ENCODE peak calls at places on chromosomes 5 and 9, in seven cellular contexts. One of them, this sample, is unnamed.

GRCh38 chr5:9361835-9362234 is 184.0 kb downstream of the SEMA5A start:
- DNase-seq in GM12878: peak; percentile 96
- DNase-seq in K562: peak; percentile 58
- DNase-seq in SK-N-SH: peak; percentile 17
- DNase-seq in HCT116: peak; percentile 6
- DNase-seq in HepG2: peak; percentile 54
- DNase-seq in H1: peak; percentile 60
- DNase-seq in this sample: no peak

GRCh38 chr9:93824386-93825294 is 130.5 kb downstream of the BARX1 start:
- DNase-seq in GM12878: no peak
- DNase-seq in K562: peak; percentile 5
- DNase-seq in SK-N-SH: peak; percentile 6
- DNase-seq in HCT116: no peak
- DNase-seq in HepG2: no peak
- DNase-seq in H1: no peak
- DNase-seq in this sample: no peak

GRCh38 chr5:74949976-74950375 is 83.8 kb upstream of the FAM169A start:
- DNase-seq in GM12878: no peak
- DNase-seq in K562: no peak
- DNase-seq in SK-N-SH: no peak
- DNase-seq in HCT116: no peak
- DNase-seq in HepG2: no peak
- DNase-seq in H1: no peak
- DNase-seq in this sample: no peak

GRCh38 chr5:109866051-109866450 is 176.3 kb downstream of the MAN2A1 start:
- DNase-seq in GM12878: no peak
- DNase-seq in K562: no peak
- DNase-seq in SK-N-SH: no peak
- DNase-seq in HCT116: no peak
- DNase-seq in HepG2: no peak
- DNase-seq in H1: no peak
- DNase-seq in this sample: no peak

GRCh38 chr5:97163790-97164285 is 19.2 kb downstream of the RIOK2 start:
- DNase-seq in GM12878: no peak
- DNase-seq in K562: no peak
- DNase-seq in SK-N-SH: no peak
- DNase-seq in HCT116: no peak
- DNase-seq in HepG2: no peak
- DNase-seq in H1: no peak
- DNase-seq in this sample: no peak

GRCh38 chr5:166529200-166529599 is 1762.2 kb upstream of the WWC1 start:
- DNase-seq in GM12878: no peak
- DNase-seq in K562: no peak
- DNase-seq in SK-N-SH: no peak
- DNase-seq in HCT116: no peak
- DNase-seq in HepG2: no peak
- DNase-seq in H1: no peak
- DNase-seq in this sample: no peak

GRCh38 chr5:149301049-149301743 is 29.5 kb downstream of the AFAP1L1 start:
- DNase-seq in GM12878: no peak
- DNase-seq in K562: no peak
- DNase-seq in SK-N-SH: no peak
- DNase-seq in HCT116: no peak
- DNase-seq in HepG2: no peak
- DNase-seq in H1: no peak
- DNase-seq in this sample: peak; percentile 38

GRCh38 chr5:178625679-178626483 is 969 bp downstream of the CLK4 start:
- DNase-seq in GM12878: no peak
- DNase-seq in K562: peak; percentile 37
- DNase-seq in SK-N-SH: peak; percentile 31
- DNase-seq in HCT116: no peak
- DNase-seq in HepG2: no peak
- DNase-seq in H1: no peak
- DNase-seq in this sample: no peak

GRCh38 chr5:100175346-100175745 is 359.8 kb upstream of the FAM174A start:
- DNase-seq in GM12878: no peak
- DNase-seq in K562: no peak
- DNase-seq in SK-N-SH: no peak
- DNase-seq in HCT116: no peak
- DNase-seq in HepG2: no peak
- DNase-seq in H1: no peak
- DNase-seq in this sample: no peak

GRCh38 chr5:116939641-116940040 is 365.0 kb upstream of the SEMA6A start:
- DNase-seq in GM12878: no peak
- DNase-seq in K562: no peak
- DNase-seq in SK-N-SH: no peak
- DNase-seq in HCT116: no peak
- DNase-seq in HepG2: no peak
- DNase-seq in H1: no peak
- DNase-seq in this sample: no peak

GRCh38 chr5:150579462-150580400 is 60.7 kb upstream of the SYNPO start:
- DNase-seq in GM12878: no peak
- DNase-seq in K562: no peak
- DNase-seq in SK-N-SH: no peak
- DNase-seq in HCT116: no peak
- DNase-seq in HepG2: no peak
- DNase-seq in H1: no peak
- DNase-seq in this sample: no peak

GRCh38 chr5:120344181-120344580 is 119.9 kb upstream of the PRR16 start:
- DNase-seq in GM12878: no peak
- DNase-seq in K562: no peak
- DNase-seq in SK-N-SH: no peak
- DNase-seq in HCT116: no peak
- DNase-seq in HepG2: no peak
- DNase-seq in H1: no peak
- DNase-seq in this sample: no peak

GRCh38 chr9:105076729-105077128 is 148.8 kb upstream of the ABCA1 start:
- DNase-seq in GM12878: no peak
- DNase-seq in K562: no peak
- DNase-seq in SK-N-SH: no peak
- DNase-seq in HCT116: no peak
- DNase-seq in HepG2: no peak
- DNase-seq in H1: no peak
- DNase-seq in this sample: no peak
- TF ChIP-seq JUND in GM12878: no peak
- TF ChIP-seq JUND in K562: no peak
- TF ChIP-seq JUND in SK-N-SH: no peak
- TF ChIP-seq JUND in HCT116: no peak
- TF ChIP-seq JUND in HepG2: no peak
- TF ChIP-seq JUND in H1: no peak
- TF ChIP-seq JUND in this sample: no peak

GRCh38 chr5:54672867-54673266 is 155.3 kb downstream of the SNX18 start:
- DNase-seq in GM12878: no peak
- DNase-seq in K562: no peak
- DNase-seq in SK-N-SH: no peak
- DNase-seq in HCT116: no peak
- DNase-seq in HepG2: no peak
- DNase-seq in H1: no peak
- DNase-seq in this sample: no peak

GRCh38 chr5:54673523-54674225 is 156.1 kb downstream of the SNX18 start:
- DNase-seq in GM12878: peak; percentile 7
- DNase-seq in K562: no peak
- DNase-seq in SK-N-SH: no peak
- DNase-seq in HCT116: no peak
- DNase-seq in HepG2: no peak
- DNase-seq in H1: no peak
- DNase-seq in this sample: no peak

GRCh38 chr5:54669845-54670635 is 152.5 kb downstream of the SNX18 start:
- DNase-seq in GM12878: no peak
- DNase-seq in K562: no peak
- DNase-seq in SK-N-SH: no peak
- DNase-seq in HCT116: no peak
- DNase-seq in HepG2: no peak
- DNase-seq in H1: no peak
- DNase-seq in this sample: no peak

GRCh38 chr5:54669285-54669684 is 151.7 kb downstream of the SNX18 start:
- DNase-seq in GM12878: no peak
- DNase-seq in K562: no peak
- DNase-seq in SK-N-SH: no peak
- DNase-seq in HCT116: no peak
- DNase-seq in HepG2: no peak
- DNase-seq in H1: no peak
- DNase-seq in this sample: no peak

DNA sequence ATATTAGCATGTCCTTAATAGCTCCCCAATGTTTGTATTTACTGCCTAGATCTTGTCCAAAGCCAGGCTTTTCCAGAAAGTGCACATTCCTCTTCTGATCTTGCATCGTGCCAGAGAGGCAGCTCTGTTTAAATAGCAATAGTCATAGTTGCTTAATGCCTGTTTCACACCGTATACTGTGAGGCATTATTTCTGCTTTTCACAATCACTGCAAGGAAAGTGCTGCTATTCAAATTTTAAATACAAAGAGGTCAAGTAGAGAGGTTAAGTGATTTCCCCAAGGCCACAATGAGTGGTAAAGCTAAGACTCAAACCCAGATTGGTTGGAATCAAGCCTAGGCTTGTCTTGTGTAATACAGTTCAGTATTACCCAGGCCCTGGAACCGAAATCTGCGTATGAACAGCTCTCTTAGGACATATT is 153.6 kb downstream of the SNX18 start:
- DNase-seq in GM12878: no peak
- DNase-seq in K562: no peak
- DNase-seq in SK-N-SH: no peak
- DNase-seq in HCT116: no peak
- DNase-seq in HepG2: no peak
- DNase-seq in H1: no peak
- DNase-seq in this sample: peak; percentile 94
- TF ChIP-seq JUND in GM12878: no peak
- TF ChIP-seq JUND in K562: no peak
- TF ChIP-seq JUND in SK-N-SH: no peak
- TF ChIP-seq JUND in HCT116: no peak
- TF ChIP-seq JUND in HepG2: no peak
- TF ChIP-seq JUND in H1: no peak
- TF ChIP-seq JUND in this sample: peak; percentile 56

GRCh38 chr5:176658007-176658599 is 10.8 kb downstream of the TSPAN17 start:
- DNase-seq in GM12878: no peak
- DNase-seq in K562: peak; percentile 63
- DNase-seq in SK-N-SH: peak; percentile 86
- DNase-seq in HCT116: peak; percentile 34
- DNase-seq in HepG2: peak; percentile 59
- DNase-seq in H1: peak; percentile 54
- DNase-seq in this sample: peak; percentile 77
- TF ChIP-seq JUND in GM12878: no peak
- TF ChIP-seq JUND in K562: no peak
- TF ChIP-seq JUND in SK-N-SH: no peak
- TF ChIP-seq JUND in HCT116: no peak
- TF ChIP-seq JUND in HepG2: no peak
- TF ChIP-seq JUND in H1: no peak
- TF ChIP-seq JUND in this sample: no peak

DNA sequence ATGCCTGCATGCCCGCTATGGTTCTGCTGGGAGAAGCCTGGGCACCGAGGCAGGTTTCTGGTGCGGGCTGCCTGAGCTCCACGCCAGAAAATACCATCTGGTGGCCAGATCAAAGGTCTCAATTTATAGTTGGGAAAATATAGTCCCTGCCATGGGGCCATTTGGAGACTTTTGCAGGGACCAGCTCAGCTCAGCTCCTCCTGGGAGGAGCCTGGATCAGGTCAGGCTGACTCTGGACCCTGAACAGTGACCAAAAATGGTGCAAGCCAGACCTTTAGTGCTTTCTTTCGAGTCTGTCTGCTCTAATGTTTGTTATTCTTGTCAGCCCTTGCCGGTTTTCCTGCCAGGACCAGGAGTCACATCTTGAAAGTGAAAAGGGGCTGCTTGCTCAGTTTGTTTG is 31.8 kb downstream of the HMCN2 start:
- DNase-seq in GM12878: no peak
- DNase-seq in K562: no peak
- DNase-seq in SK-N-SH: no peak
- DNase-seq in HCT116: no peak
- DNase-seq in HepG2: no peak
- DNase-seq in H1: no peak
- DNase-seq in this sample: no peak
- TF ChIP-seq JUND in GM12878: no peak
- TF ChIP-seq JUND in K562: no peak
- TF ChIP-seq JUND in SK-N-SH: no peak
- TF ChIP-seq JUND in HCT116: no peak
- TF ChIP-seq JUND in HepG2: no peak
- TF ChIP-seq JUND in H1: no peak
- TF ChIP-seq JUND in this sample: no peak

GRCh38 chr5:163794993-163795392 is 289.6 kb downstream of the MAT2B start:
- DNase-seq in GM12878: no peak
- DNase-seq in K562: no peak
- DNase-seq in SK-N-SH: no peak
- DNase-seq in HCT116: no peak
- DNase-seq in HepG2: no peak
- DNase-seq in H1: no peak
- DNase-seq in this sample: no peak
- TF ChIP-seq JUND in GM12878: no peak
- TF ChIP-seq JUND in K562: no peak
- TF ChIP-seq JUND in SK-N-SH: no peak
- TF ChIP-seq JUND in HCT116: no peak
- TF ChIP-seq JUND in HepG2: no peak
- TF ChIP-seq JUND in H1: no peak
- TF ChIP-seq JUND in this sample: no peak

This sample was measured in T47D.